ENCODE peak calls at places on chromosomes 1 and 21, in seven cellular contexts. P is MV-4-11, T is NCI-H460, M is GM23338, S is amniotic stem cell, L is GM03348, V is T-helper 17 cell. K is an unnamed sample.
A peak's percentile ranks its signal among the peaks of the same experiment; 100 is the strongest.

GRCh38 chr1:82225407-82226197 is 424.9 kb downstream of the ADGRL2 start:
- DNase-seq in P (peak; percentile 95), T (no peak), M (no peak), S (peak; percentile 10), L (peak; percentile 9), V (no peak), K (no peak)

GRCh38 chr1:98452162-98452561 is 209.4 kb upstream of the SNX7 start:
- DNase-seq in P (no peak), T (no peak), M (no peak), S (no peak), L (no peak), V (no peak), K (no peak)

GRCh38 chr1:33301273-33301984 is 19.5 kb downstream of the A3GALT2 start:
- DNase-seq in P (no peak), T (no peak), M (no peak), S (no peak), L (peak; percentile 32), V (no peak), K (no peak)

GRCh38 chr1:201539561-201540404 is 856 bp downstream of the NAV1 start:
- DNase-seq in P (no peak), T (no peak), M (peak; percentile 75), S (no peak), L (peak; percentile 52), V (no peak), K (no peak)

GRCh38 chr1:63804829-63805484 is 31.1 kb downstream of the ROR1 start:
- DNase-seq in P (no peak), T (no peak), M (no peak), S (no peak), L (no peak), V (no peak), K (no peak)

GRCh38 chr1:147700042-147700711 is 29.9 kb upstream of the ACP6 start:
- DNase-seq in P (peak; percentile 7), T (peak; percentile 79), M (peak; percentile 90), S (peak; percentile 63), L (peak; percentile 86), V (peak; percentile 38), K (peak; percentile 71)

GRCh38 chr1:2314803-2315710 is 76.3 kb downstream of the MORN1 start:
- DNase-seq in P (no peak), T (no peak), M (peak; percentile 76), S (no peak), L (peak; percentile 94), V (peak; percentile 61), K (peak; percentile 67)

GRCh38 chr1:46490603-46491499 is 1.2 kb downstream of the DMBX1 start:
- DNase-seq in P (no peak), T (no peak), M (no peak), S (no peak), L (peak; percentile 40), V (no peak), K (no peak)

GRCh38 chr1:203340112-203340804 is 10.7 kb downstream of the FMOD start:
- DNase-seq in P (peak; percentile 68), T (peak; percentile 81), M (peak; percentile 95), S (peak; percentile 89), L (peak; percentile 89), V (peak; percentile 37), K (peak; percentile 92)

GRCh38 chr1:27542463-27543273 is 52.7 kb upstream of the WASF2 start:
- DNase-seq in P (peak; percentile 19), T (no peak), M (no peak), S (no peak), L (no peak), V (no peak), K (peak; percentile 94)

GRCh38 chr1:22553991-22554522 is 9.2 kb upstream of the EPHA8 start:
- DNase-seq in P (no peak), T (no peak), M (no peak), S (no peak), L (no peak), V (no peak), K (no peak)

GRCh38 chr1:215957692-215958091 is 390.6 kb downstream of the KCTD3 start:
- DNase-seq in P (no peak), T (no peak), M (no peak), S (no peak), L (peak; percentile 20), V (no peak), K (no peak)

GRCh38 chr1:223066415-223066814 is 76.6 kb downstream of the TLR5 start:
- DNase-seq in P (no peak), T (no peak), M (no peak), S (no peak), L (no peak), V (no peak), K (no peak)

GRCh38 chr1:234926574-234927311 is 201.9 kb downstream of the TOMM20 start:
- DNase-seq in P (peak; percentile 81), T (no peak), M (no peak), S (no peak), L (no peak), V (no peak), K (no peak)

GRCh38 chr21:41396452-41397107 is 29.5 kb upstream of the MX1 start:
- DNase-seq in P (peak; percentile 85), T (no peak), M (peak; percentile 18), S (no peak), L (no peak), V (no peak), K (no peak)

GRCh38 chr1:87594736-87595383 is 266.2 kb downstream of the LMO4 start:
- DNase-seq in P (peak; percentile 82), T (no peak), M (no peak), S (no peak), L (no peak), V (no peak), K (no peak)

GRCh38 chr1:16165548-16165947 is 9.7 kb upstream of the EPHA2 start:
- DNase-seq in P (no peak), T (no peak), M (no peak), S (no peak), L (no peak), V (no peak), K (no peak)

GRCh38 chr1:11729155-11729497 is 6.8 kb upstream of the AGTRAP start:
- DNase-seq in P (no peak), T (no peak), M (no peak), S (no peak), L (no peak), V (no peak), K (no peak)

GRCh38 chr21:35138665-35139381 is 89.7 kb upstream of the RUNX1 start:
- DNase-seq in P (no peak), T (no peak), M (peak; percentile 8), S (no peak), L (peak; percentile 27), V (no peak), K (no peak)

GRCh38 chr21:29453511-29453910 is 154.8 kb downstream of the BACH1 start:
- DNase-seq in P (peak; percentile 44), T (no peak), M (no peak), S (no peak), L (no peak), V (no peak), K (no peak)

GRCh38 chr1:59076612-59077011 is 220.3 kb upstream of the FGGY start:
- DNase-seq in P (no peak), T (no peak), M (no peak), S (no peak), L (peak; percentile 44), V (no peak), K (no peak)

GRCh38 chr1:228147768-228148167 is 2.0 kb upstream of the GJC2 start:
- DNase-seq in P (no peak), T (no peak), M (no peak), S (no peak), L (no peak), V (no peak), K (no peak)

GRCh38 chr1:229140018-229140417 is 130.9 kb upstream of the RAB4A start:
- DNase-seq in P (no peak), T (no peak), M (no peak), S (no peak), L (no peak), V (no peak), K (no peak)

GRCh38 chr1:187326554-187326953 is 497.8 kb downstream of the PLA2G4A start:
- DNase-seq in P (no peak), T (no peak), M (no peak), S (no peak), L (no peak), V (no peak), K (no peak)

GRCh38 chr1:30816211-30817082 is 58.9 kb upstream of the LAPTM5 start:
- DNase-seq in P (peak; percentile 88), T (peak; percentile 54), M (peak; percentile 96), S (peak; percentile 94), L (peak; percentile 76), V (no peak), K (no peak)

GRCh38 chr1:51558375-51558924 is 39.4 kb upstream of the EPS15 start:
- DNase-seq in P (no peak), T (no peak), M (peak; percentile 47), S (peak; percentile 53), L (peak; percentile 67), V (no peak), K (no peak)